ENCODE peak calls at places on chromosome 4, in four cellular contexts. T is IMR-90, V is fibroblast of lung, J is fibroblast of pulmonary artery. S is an unnamed sample.

GRCh38 chr4:153790962-153791551 is 2.2 kb upstream of the SFRP2 start:
- DNase-seq in T (no peak), V (no peak), J (peak; percentile 11), S (no peak)

GRCh38 chr4:86359944-86360478 is at the start of gene MAPK10:
- DNase-seq in T (peak; percentile 88), V (peak; percentile 95), J (peak; percentile 94), S (no peak)

GRCh38 chr4:22427676-22428075 is 88.2 kb downstream of the ADGRA3 start:
- DNase-seq in T (no peak), V (no peak), J (no peak), S (no peak)

GRCh38 chr4:15964159-15964558 is 1.2 kb upstream of the FGFBP2 start:
- DNase-seq in T (no peak), V (no peak), J (no peak), S (no peak)

GRCh38 chr4:149986916-149987315 is 91.3 kb upstream of the DCLK2 start:
- DNase-seq in T (no peak), V (no peak), J (no peak), S (no peak)

GRCh38 chr4:60241886-60242285 is 958.2 kb upstream of the ADGRL3 start:
- DNase-seq in T (no peak), V (peak; percentile 57), J (no peak), S (no peak)

GRCh38 chr4:74032064-74032463 is 6.4 kb downstream of the CXCL3 start:
- DNase-seq in T (peak; percentile 35), V (no peak), J (peak; percentile 53), S (no peak)

GRCh38 chr4:26022346-26022891 is 108.4 kb downstream of the SMIM20 start:
- DNase-seq in T (peak; percentile 80), V (peak; percentile 79), J (peak; percentile 25), S (peak; percentile 48)

GRCh38 chr4:60403986-60404385 is 796.1 kb upstream of the ADGRL3 start:
- DNase-seq in T (no peak), V (no peak), J (no peak), S (no peak)

GRCh38 chr4:102263024-102263787 is 82.1 kb downstream of the SLC39A8 start:
- DNase-seq in T (peak; percentile 28), V (peak; percentile 45), J (peak; percentile 71), S (peak; percentile 27)

GRCh38 chr4:1036976-1037810 is 25.8 kb downstream of the FGFRL1 start:
- DNase-seq in T (no peak), V (no peak), J (no peak), S (no peak)

GRCh38 chr4:147924604-147925412 is 192.9 kb downstream of the ARHGAP10 start:
- DNase-seq in T (peak; percentile 40), V (peak; percentile 39), J (peak; percentile 60), S (no peak)

GRCh38 chr4:629916-630641 is 4.7 kb downstream of the PDE6B start:
- DNase-seq in T (no peak), V (no peak), J (no peak), S (no peak)

GRCh38 chr4:31081375-31081774 is 361.2 kb downstream of the PCDH7 start:
- DNase-seq in T (peak; percentile 72), V (peak; percentile 79), J (peak; percentile 76), S (peak; percentile 60)

GRCh38 chr4:138510053-138510452 is 267.9 kb upstream of the SLC7A11 start:
- DNase-seq in T (peak; percentile 70), V (no peak), J (peak; percentile 14), S (no peak)

GRCh38 chr4:1209821-1210220 is 37.4 kb upstream of the SPON2 start:
- DNase-seq in T (peak; percentile 80), V (peak; percentile 94), J (peak; percentile 92), S (no peak)

GRCh38 chr4:47068986-47069385 is 37.6 kb downstream of the GABRB1 start:
- DNase-seq in T (peak; percentile 31), V (peak; percentile 47), J (peak; percentile 26), S (no peak)

GRCh38 chr4:125316781-125317525 is 2.2 kb downstream of the FAT4 start:
- DNase-seq in T (peak; percentile 35), V (peak; percentile 42), J (peak; percentile 37), S (no peak)

GRCh38 chr4:168440442-168441264 is 39.6 kb downstream of the DDX60L start:
- DNase-seq in T (peak; percentile 62), V (peak; percentile 20), J (peak; percentile 44), S (peak; percentile 17)

GRCh38 chr4:152640058-152640921 is 39.5 kb downstream of the TMEM154 start:
- DNase-seq in T (peak; percentile 28), V (peak; percentile 51), J (peak; percentile 51), S (no peak)

GRCh38 chr4:172716291-172716690 is 452.3 kb upstream of the GALNT7 start:
- DNase-seq in T (no peak), V (no peak), J (no peak), S (no peak)

GRCh38 chr4:67035501-67035900 is 509.8 kb downstream of the CENPC start:
- DNase-seq in T (no peak), V (no peak), J (peak; percentile 80), S (no peak)

GRCh38 chr4:76016383-76016782 is 6.9 kb downstream of the CXCL10 start:
- DNase-seq in T (no peak), V (no peak), J (no peak), S (no peak)

GRCh38 chr4:152936446-152937279 is 540 bp downstream of the FHDC1 start:
- DNase-seq in T (peak; percentile 16), V (no peak), J (no peak), S (no peak)

GRCh38 chr4:161522031-161522430 is 641.8 kb downstream of the FSTL5 start:
- DNase-seq in T (no peak), V (peak; percentile 12), J (peak; percentile 2), S (no peak)

GRCh38 chr4:140372607-140373327 is 679 bp upstream of the SCOC start:
- DNase-seq in T (peak; percentile 13), V (no peak), J (peak; percentile 28), S (no peak)

GRCh38 chr4:83329521-83330105 is 5.0 kb downstream of the HPSE start:
- DNase-seq in T (peak; percentile 5), V (peak; percentile 18), J (peak; percentile 77), S (no peak)

GRCh38 chr4:142353149-142353738 is 492.9 kb downstream of the INPP4B start:
- DNase-seq in T (peak; percentile 80), V (peak; percentile 88), J (peak; percentile 86), S (peak; percentile 62)

GRCh38 chr4:184621518-184621917 is 27.7 kb downstream of the CASP3 start:
- DNase-seq in T (no peak), V (no peak), J (no peak), S (no peak)

GRCh38 chr4:184620208-184620867 is 28.9 kb downstream of the CASP3 start:
- DNase-seq in T (no peak), V (no peak), J (no peak), S (no peak)

GRCh38 chr4:184628103-184628502 is 21.1 kb downstream of the CASP3 start:
- DNase-seq in T (peak; percentile 58), V (peak; percentile 37), J (no peak), S (no peak)

GRCh38 chr4:184624972-184625554 is 24.2 kb downstream of the CASP3 start:
- DNase-seq in T (no peak), V (no peak), J (no peak), S (no peak)
- H3K4me3 ChIP-seq in T (no peak overlapping the region), V (no peak overlapping the region), J (no peak overlapping the region), S (no peak overlapping the region)

GRCh38 chr4:99382745-99383360 is 30.3 kb upstream of the ADH1C start:
- DNase-seq in T (peak; percentile 71), V (peak; percentile 27), J (no peak), S (no peak)

GRCh38 chr4:99383381-99383780 is 30.8 kb upstream of the ADH1C start:
- DNase-seq in T (peak; percentile 17), V (no peak), J (no peak), S (no peak)

GRCh38 chr4:99379571-99379970 is 27.0 kb upstream of the ADH1C start:
- DNase-seq in T (peak; percentile 24), V (no peak), J (peak; percentile 68), S (no peak)

GRCh38 chr4:99381588-99382175 is 29.1 kb upstream of the ADH1C start:
- DNase-seq in T (no peak), V (no peak), J (no peak), S (no peak)

DNA sequence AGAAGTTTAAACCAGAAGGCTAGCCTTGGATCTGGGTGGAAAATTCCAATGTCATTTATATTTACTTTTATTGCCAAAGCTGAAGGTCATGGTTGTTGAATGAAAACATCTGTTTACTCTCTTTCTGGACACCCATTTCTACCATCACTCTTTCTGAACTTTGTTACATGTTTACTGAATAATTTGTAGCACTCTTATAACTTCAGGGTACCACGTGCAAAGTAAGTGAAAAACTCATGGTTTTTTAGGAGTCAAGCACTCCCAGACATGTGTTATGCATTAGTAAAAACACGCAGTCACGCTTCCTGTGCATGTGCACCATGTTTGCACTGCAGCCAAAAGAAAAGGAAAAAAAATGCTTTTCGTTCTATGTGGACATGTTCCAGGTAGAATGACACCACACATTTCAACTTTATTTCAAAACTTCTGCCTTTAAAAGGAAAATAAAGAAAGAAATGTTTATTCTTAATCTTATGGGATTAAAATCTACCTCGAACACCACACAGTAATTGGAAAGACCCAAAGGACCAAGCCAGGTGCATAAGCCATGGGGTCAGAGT is 31.4 kb upstream of the ADH1C start:
- DNase-seq in T (peak; percentile 97), V (peak; percentile 99), J (peak; percentile 95), S (peak; percentile 97)
- TF ChIP-seq CTCF in T (no peak), V (no peak), J (no peak), S (no peak)

GRCh38 chr4:70712604-70713452 is 8.9 kb upstream of the RUFY3 start:
- DNase-seq in T (no peak), V (no peak), J (no peak), S (no peak)

GRCh38 chr4:70712150-70712549 is 9.6 kb upstream of the RUFY3 start:
- DNase-seq in T (no peak), V (no peak), J (no peak), S (no peak)

GRCh38 chr4:70714488-70714887 is 7.3 kb upstream of the RUFY3 start:
- DNase-seq in T (no peak), V (no peak), J (no peak), S (no peak)

GRCh38 chr4:70714061-70714468 is 7.7 kb upstream of the RUFY3 start:
- DNase-seq in T (peak; percentile 25), V (peak; percentile 13), J (peak; percentile 21), S (no peak)

DNA sequence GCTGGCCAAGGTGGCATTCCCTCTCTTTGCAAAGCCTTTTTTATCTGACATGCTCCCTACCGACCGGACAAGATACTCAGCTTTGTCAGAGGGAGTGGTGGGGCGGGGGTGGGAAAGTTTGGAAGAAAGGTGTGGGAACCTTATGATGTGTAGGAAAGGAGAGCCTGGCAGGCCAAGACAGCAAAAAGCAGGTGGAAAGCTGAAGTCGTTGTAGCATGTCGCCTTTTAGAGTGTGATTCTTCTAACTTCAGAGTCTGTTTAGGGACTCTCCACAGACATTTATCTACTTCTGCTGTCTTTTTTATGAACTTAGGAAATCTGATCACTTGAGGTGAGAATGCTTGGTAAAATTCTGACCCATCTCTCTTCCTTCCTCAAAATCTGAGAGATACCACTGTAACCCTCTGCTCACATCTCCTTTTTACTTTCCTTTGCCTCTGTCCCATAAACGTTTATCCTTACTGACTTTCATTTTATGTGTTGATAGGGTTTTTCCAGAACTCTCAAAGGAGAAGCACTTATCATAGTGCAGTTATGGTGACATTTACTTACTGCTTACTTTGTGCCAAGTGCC is 8.2 kb upstream of the RUFY3 start:
- DNase-seq in T (no peak), V (no peak), J (no peak), S (no peak)
- H3K4me3 ChIP-seq in T (no peak overlapping the region), V (no peak overlapping the region), J (no peak overlapping the region), S (no peak overlapping the region)

DNA sequence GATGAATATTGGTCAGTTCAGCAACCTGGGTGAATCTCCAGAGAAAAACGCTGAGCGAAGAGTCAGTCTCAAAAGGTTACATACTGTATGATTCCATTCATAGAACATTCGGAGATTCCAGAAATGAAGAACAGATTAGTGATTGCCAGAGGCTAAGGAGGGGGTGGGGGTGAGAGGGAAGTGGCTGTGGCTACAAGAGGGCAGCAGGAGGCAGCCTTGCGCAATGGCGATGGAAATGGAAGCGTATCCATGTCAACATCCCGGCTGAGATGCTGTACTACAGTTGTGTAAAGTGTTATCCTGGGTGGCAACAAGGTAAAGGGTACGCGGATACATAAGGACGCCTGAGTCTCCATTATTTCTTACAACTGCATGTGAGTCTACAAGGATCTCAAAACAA is 18.0 kb downstream of the LYAR start:
- DNase-seq in T (no peak), V (no peak), J (peak; percentile 43), S (no peak)
- TF ChIP-seq CTCF in T (no peak), V (no peak), J (no peak), S (peak; percentile 16)